ENCODE peak calls at places on chromosomes 12 and 14, in seven cellular contexts. G is effector memory CD4-positive, alpha-beta T cell; N is A549; J is gastrocnemius medialis; B is HCT116; C is kidney; O is lung. Z is an unnamed sample.

GRCh38 chr14:73949752-73950734 is at the start of the genes COQ6 and FAM161B:
- DNase-seq in G (peak; percentile 86), N (peak; percentile 97), J (peak; percentile 94), B (peak; percentile 97), C (peak; percentile 98), O (peak; percentile 96), Z (peak; percentile 96)

GRCh38 chr12:69694123-69694522 is 5.0 kb downstream of the BEST3 start:
- DNase-seq in G (no peak), N (no peak), J (peak; percentile 77), B (no peak), C (no peak), O (no peak), Z (no peak)

GRCh38 chr12:22974865-22975264 is 349.9 kb downstream of the ETNK1 start:
- DNase-seq in G (no peak), N (peak; percentile 64), J (no peak), B (peak; percentile 15), C (no peak), O (no peak), Z (no peak)

GRCh38 chr12:49206389-49206788 is 17.5 kb upstream of the TUBA1A start:
- DNase-seq in G (no peak), N (no peak), J (no peak), B (no peak), C (no peak), O (no peak), Z (no peak)

GRCh38 chr14:86604546-86604945 is 1074.6 kb downstream of the FLRT2 start:
- DNase-seq in G (no peak), N (no peak), J (no peak), B (no peak), C (no peak), O (no peak), Z (no peak)

GRCh38 chr14:81268016-81268416 is 47.3 kb upstream of the GTF2A1 start:
- DNase-seq in G (no peak), N (peak; percentile 31), J (no peak), B (no peak), C (no peak), O (no peak), Z (no peak)

GRCh38 chr12:89960607-89961394 is 252.2 kb upstream of the ATP2B1 start:
- DNase-seq in G (no peak), N (no peak), J (no peak), B (no peak), C (no peak), O (no peak), Z (no peak)

GRCh38 chr12:28574746-28575592 is 384.7 kb downstream of the CCDC91 start:
- DNase-seq in G (no peak), N (peak; percentile 8), J (no peak), B (no peak), C (no peak), O (no peak), Z (no peak)

GRCh38 chr14:31886161-31886835 is 190.8 kb upstream of the ARHGAP5 start:
- DNase-seq in G (no peak), N (no peak), J (no peak), B (no peak), C (no peak), O (no peak), Z (no peak)

GRCh38 chr12:119208626-119209061 is 29.9 kb downstream of the HSPB8 start:
- DNase-seq in G (no peak), N (peak; percentile 74), J (peak; percentile 55), B (no peak), C (no peak), O (peak; percentile 63), Z (no peak)

GRCh38 chr12:2884810-2885209 is 5.9 kb upstream of the TULP3 start:
- DNase-seq in G (no peak), N (no peak), J (no peak), B (no peak), C (no peak), O (no peak), Z (no peak)

GRCh38 chr14:103408491-103409155 is 23.4 kb downstream of the MARK3 start:
- DNase-seq in G (no peak), N (no peak), J (no peak), B (no peak), C (no peak), O (peak; percentile 44), Z (no peak)

GRCh38 chr12:11446372-11446771 is 51.0 kb upstream of the PRB2 start:
- DNase-seq in G (no peak), N (no peak), J (no peak), B (no peak), C (no peak), O (no peak), Z (no peak)

GRCh38 chr12:96033549-96034389 is 1.6 kb downstream of the LTA4H start:
- DNase-seq in G (no peak), N (no peak), J (no peak), B (no peak), C (no peak), O (no peak), Z (no peak)
- H3K4me3 ChIP-seq in G (no peak overlapping the region), N (peak overlapping the region; percentile 67), J (peak overlapping the region; percentile 85), B (peak overlapping the region; percentile 83), C (peak overlapping the region; percentile 99), O (no peak overlapping the region), Z (peak overlapping the region; percentile 84)

GRCh38 chr14:75430106-75430505 is 2.3 kb downstream of the JDP2 start:
- DNase-seq in G (no peak), N (no peak), J (peak; percentile 44), B (no peak), C (no peak), O (peak; percentile 61), Z (no peak)
- H3K4me1 ChIP-seq in G (peaks cover 14% of the 10 kb centered on the region), N (peaks cover 42% of the 10 kb centered on the region), J (peaks cover 83% of the 10 kb centered on the region), B (peaks cover 25% of the 10 kb centered on the region), C (peaks cover 36% of the 10 kb centered on the region), O (peaks cover 25% of the 10 kb centered on the region), Z (peaks cover 6% of the 10 kb centered on the region)

DNA sequence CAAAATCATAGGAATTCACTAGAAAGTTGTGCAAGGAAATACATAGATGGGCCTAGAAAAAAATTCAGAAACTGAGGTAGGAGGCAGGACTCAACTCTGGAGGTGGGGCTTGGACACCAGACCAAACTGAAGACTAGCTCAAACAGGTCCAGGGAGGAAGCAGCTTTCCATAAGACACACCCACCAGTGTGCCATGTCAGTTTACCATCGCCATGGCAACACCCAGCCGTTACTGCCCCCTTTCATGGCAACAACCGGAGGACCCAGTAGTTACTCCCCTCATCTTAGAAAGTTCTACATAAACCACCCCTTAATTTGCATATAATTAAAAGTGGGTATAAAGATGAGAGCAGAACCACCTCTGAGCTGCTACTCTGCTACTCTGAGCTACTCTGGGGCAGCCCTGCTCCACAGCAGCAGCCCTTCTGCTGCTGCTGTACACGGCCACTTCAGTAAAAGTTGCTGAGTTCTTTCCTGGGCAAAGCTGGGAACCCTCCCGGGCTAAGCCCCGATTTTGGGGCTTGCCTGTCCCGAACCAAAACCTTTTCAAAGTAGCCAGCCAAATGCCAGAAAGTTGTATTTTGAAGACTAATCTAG is 30.8 kb upstream of the NINJ2 start:
- DNase-seq in G (no peak), N (peak; percentile 21), J (no peak), B (no peak), C (no peak), O (no peak), Z (no peak)
- H3K27ac ChIP-seq in G (no peak overlapping the region), N (no peak overlapping the region), J (no peak overlapping the region), B (no peak overlapping the region), C (no peak overlapping the region), O (no peak overlapping the region), Z (no peak overlapping the region)

DNA sequence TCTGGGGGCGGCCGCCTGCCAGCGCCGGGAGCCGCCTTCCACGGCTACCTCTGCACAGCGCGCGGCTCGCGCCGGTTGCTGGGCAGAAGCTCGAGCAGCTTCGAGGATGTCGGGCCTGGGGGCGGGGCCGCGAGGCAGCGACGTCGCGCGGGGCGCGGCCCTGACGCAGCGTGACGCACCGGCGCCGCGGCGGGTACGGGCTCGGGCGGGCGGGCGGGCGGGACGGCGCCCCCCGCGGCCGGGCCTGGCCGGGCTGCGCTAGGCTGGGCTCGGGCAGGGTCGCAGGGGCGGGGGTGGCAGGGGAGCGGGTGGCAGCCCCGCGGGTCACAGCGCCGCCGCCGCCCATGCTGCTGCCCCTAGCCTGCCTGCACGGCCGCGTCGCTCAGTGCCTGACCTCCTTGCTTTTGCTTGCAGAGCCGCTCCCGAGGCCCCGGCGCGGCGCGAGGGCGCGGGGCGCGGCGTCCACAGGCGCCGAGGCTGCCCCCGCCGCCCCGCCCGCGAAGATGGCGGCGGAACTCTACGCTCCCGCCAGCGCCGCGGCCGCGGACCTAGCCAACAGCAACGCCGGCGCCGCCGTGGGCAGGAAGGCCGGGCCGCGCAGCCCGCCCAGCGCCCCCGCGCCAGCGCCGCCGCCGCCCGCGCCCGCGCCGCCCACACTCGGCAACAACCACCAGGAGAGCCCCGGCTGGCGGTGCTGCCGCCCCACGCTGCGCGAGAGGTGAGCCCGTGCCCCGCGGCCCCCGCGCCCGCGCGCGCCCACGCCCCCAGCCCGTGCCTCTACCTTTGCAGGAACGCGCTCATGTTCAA is at the start of gene BTBD6:
- DNase-seq in G (peak; percentile 77), N (peak; percentile 85), J (peak; percentile 58), B (peak; percentile 61), C (peak; percentile 95), O (peak; percentile 83), Z (peak; percentile 85)
- H3K4me3 ChIP-seq in G (peak within 1 kb of the TSS; percentile 65), N (peak within 1 kb of the TSS; percentile 80), J (peak within 1 kb of the TSS; percentile 67), B (peak within 1 kb of the TSS; percentile 55), C (peak within 1 kb of the TSS; percentile 79), O (peak within 1 kb of the TSS; percentile 69), Z (peak within 1 kb of the TSS; percentile 82)

DNA sequence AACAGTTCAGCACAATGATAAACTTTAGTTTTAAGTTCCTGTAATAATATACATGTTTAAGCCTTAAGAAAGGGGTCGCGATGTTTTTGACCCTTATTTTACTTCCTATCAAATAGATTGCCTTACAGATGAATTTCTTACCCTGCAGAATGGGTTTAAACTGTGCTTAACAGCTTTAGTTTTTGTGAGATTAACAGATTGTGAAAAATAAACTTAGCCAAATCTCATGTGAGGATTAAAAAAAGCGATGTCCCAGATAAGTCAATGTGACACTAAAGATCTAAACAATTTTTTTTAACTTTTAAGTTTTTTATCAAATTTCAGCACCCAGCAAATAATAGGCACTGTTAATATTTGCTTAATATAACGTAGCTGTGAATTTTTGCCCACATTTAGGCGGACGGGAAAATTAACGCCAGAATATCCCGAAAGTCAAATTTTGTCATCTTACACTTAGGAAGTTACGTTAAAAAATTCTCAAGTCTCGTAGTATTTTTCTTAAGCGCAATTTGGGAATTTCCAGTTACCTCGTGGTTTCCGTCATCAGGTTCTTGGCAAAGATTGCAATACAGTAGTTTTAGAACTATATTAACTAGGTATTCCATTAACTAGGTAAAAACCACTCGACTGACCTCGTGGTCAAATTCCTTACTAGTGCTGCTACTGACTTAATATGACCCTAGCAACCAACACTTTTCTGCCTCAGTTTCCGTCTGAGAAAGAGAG is 1.2 kb downstream of the HNRNPC start:
- DNase-seq in G (no peak), N (no peak), J (no peak), B (no peak), C (no peak), O (no peak), Z (no peak)
- H3K4me1 ChIP-seq in G (peaks cover 38% of the 10 kb centered on the region), N (peaks cover 42% of the 10 kb centered on the region), J (peaks cover 48% of the 10 kb centered on the region), B (peaks cover 14% of the 10 kb centered on the region), C (peaks cover 14% of the 10 kb centered on the region), O (peaks cover 6% of the 10 kb centered on the region), Z (peaks cover 51% of the 10 kb centered on the region)